ENCODE peak calls at places on chromosomes 16 and 17, in five cellular contexts. O, I, F, Z and X are unnamed samples.

GRCh38 chr16:28149016-28149888 is 62.5 kb downstream of the XPO6 start:
- DNase-seq in O (no peak), I (no peak), F (no peak), Z (no peak), X (no peak)

GRCh38 chr16:23025692-23026305 is 123.5 kb downstream of the USP31 start:
- DNase-seq in O (no peak), I (no peak), F (no peak), Z (no peak), X (no peak)

GRCh38 chr16:79370736-79371135 is 229.8 kb downstream of the MAF start:
- DNase-seq in O (no peak), I (no peak), F (no peak), Z (no peak), X (no peak)

GRCh38 chr16:12089492-12090161 is 113.1 kb downstream of the SNX29 start:
- DNase-seq in O (peak), I (no peak), F (no peak), Z (no peak), X (no peak)

GRCh38 chr16:83953796-83954576 is 946 bp downstream of the OSGIN1 start:
- DNase-seq in O (no peak), I (no peak), F (peak), Z (peak), X (no peak)

GRCh38 chr17:65394811-65395472 is 166.5 kb downstream of the AXIN2 start:
- DNase-seq in O (no peak), I (no peak), F (no peak), Z (no peak), X (no peak)

GRCh38 chr17:49528966-49529365 is 33.9 kb downstream of the NGFR start:
- DNase-seq in O (no peak), I (no peak), F (no peak), Z (no peak), X (no peak)

GRCh38 chr16:84795338-84796053 is 24.3 kb upstream of the CRISPLD2 start:
- DNase-seq in O (peak), I (no peak), F (no peak), Z (peak), X (no peak)

GRCh38 chr17:33381201-33381600 is 88.1 kb upstream of the ASIC2 start:
- DNase-seq in O (no peak), I (no peak), F (no peak), Z (no peak), X (no peak)

GRCh38 chr17:11384131-11384530 is 143.1 kb downstream of the SHISA6 start:
- DNase-seq in O (no peak), I (no peak), F (no peak), Z (no peak), X (no peak)

GRCh38 chr16:68083239-68083781 is 1.9 kb upstream of the NFATC3 start:
- DNase-seq in O (no peak), I (no peak), F (no peak), Z (no peak), X (no peak)

GRCh38 chr17:39144414-39144813 is 7.0 kb downstream of the PLXDC1 start:
- DNase-seq in O (peak), I (no peak), F (peak), Z (peak), X (no peak)

GRCh38 chr17:28849281-28849680 is 5.5 kb upstream of the ERAL1 start:
- DNase-seq in O (no peak), I (no peak), F (no peak), Z (no peak), X (no peak)

GRCh38 chr16:28157768-28158535 is 53.8 kb downstream of the XPO6 start:
- DNase-seq in O (no peak), I (no peak), F (no peak), Z (no peak), X (no peak)

GRCh38 chr16:4382795-4383357 is 11.2 kb downstream of the VASN start:
- DNase-seq in O (no peak), I (peak), F (no peak), Z (no peak), X (no peak)

GRCh38 chr17:58005728-58006562 is 1.1 kb downstream of the SRSF1 start:
- DNase-seq in O (no peak), I (no peak), F (no peak), Z (no peak), X (no peak)

GRCh38 chr16:58027341-58028167 is 2.0 kb downstream of the MMP15 start:
- DNase-seq in O (no peak), I (peak), F (no peak), Z (peak), X (no peak)

GRCh38 chr17:79979201-79979840 is 56.4 kb downstream of the TBC1D16 start:
- DNase-seq in O (no peak), I (peak), F (no peak), Z (no peak), X (no peak)

GRCh38 chr17:35242158-35242804 is 591 bp upstream of the SLFN5 start:
- DNase-seq in O (peak), I (peak), F (no peak), Z (peak), X (peak)

GRCh38 chr17:35244345-35245195 is 1.7 kb downstream of the SLFN5 start:
- DNase-seq in O (peak), I (no peak), F (peak), Z (peak), X (no peak)

GRCh38 chr17:35243459-35244204 is 760 bp downstream of the SLFN5 start:
- DNase-seq in O (peak), I (no peak), F (no peak), Z (peak), X (peak)

GRCh38 chr17:35242805-35243458 is at the start of gene SLFN5:
- DNase-seq in O (peak), I (peak), F (peak), Z (peak), X (peak)

DNA sequence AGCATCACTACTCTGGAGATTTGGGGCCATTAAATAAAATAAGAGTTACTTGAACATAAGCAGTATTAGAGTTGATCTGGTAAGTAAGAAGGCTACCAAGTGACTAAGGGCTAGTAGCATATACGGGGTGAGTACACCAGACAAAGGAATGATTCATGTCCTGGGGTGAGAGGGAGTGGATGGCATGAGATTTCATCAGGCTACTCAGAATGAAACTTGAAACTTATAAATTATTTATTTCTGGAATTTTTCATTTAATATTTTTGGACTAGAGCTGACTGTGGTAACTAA is 2.3 kb downstream of the SLFN5 start:
- DNase-seq in O (no peak), I (no peak), F (no peak), Z (no peak), X (no peak)
- H3K27ac ChIP-seq in O (no peak), I (no peak), F (peak), Z (no peak), X (no peak)

GRCh38 chr17:19331134-19331533 is 31.4 kb downstream of the B9D1 start:
- DNase-seq in O (no peak), I (no peak), F (no peak), Z (no peak), X (no peak)

GRCh38 chr17:19330271-19330670 is 32.3 kb downstream of the B9D1 start:
- DNase-seq in O (no peak), I (no peak), F (no peak), Z (no peak), X (no peak)

GRCh38 chr17:19328441-19329061 is 34.0 kb downstream of the B9D1 start:
- DNase-seq in O (no peak), I (no peak), F (no peak), Z (no peak), X (no peak)

GRCh38 chr17:19329136-19329535 is 33.4 kb downstream of the B9D1 start:
- DNase-seq in O (no peak), I (no peak), F (no peak), Z (no peak), X (no peak)

GRCh38 chr17:19329839-19330238 is 32.7 kb downstream of the B9D1 start:
- DNase-seq in O (no peak), I (no peak), F (no peak), Z (no peak), X (no peak)
- H3K27ac ChIP-seq in O (no peak), I (no peak), F (no peak), Z (no peak), X (no peak)

DNA sequence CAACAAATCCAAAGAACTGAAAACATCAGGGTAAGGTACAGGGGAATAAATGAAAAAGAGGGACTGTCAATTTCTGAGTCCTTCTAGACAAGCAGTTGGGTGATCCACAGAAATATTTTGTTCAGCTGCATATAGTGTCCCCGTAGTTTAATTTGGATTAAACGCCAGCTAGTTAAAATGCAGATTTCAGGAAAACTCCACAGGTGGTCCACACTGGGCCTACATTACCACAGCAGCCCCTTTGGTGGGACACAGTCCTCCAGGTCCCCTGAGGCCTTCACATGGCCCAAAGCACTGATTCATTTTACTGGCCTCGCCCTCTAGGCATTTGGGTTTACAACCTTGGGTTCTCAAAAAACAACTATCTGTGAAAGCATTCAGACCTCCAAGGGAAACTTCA is 4.6 kb downstream of the ARHGAP17 start:
- DNase-seq in O (no peak), I (no peak), F (no peak), Z (no peak), X (no peak)
- H3K27ac ChIP-seq in O (peak), I (no peak), F (no peak), Z (no peak), X (no peak)

GRCh38 chr17:35345926-35346771 is 27.3 kb downstream of the SLFN11 start:
- DNase-seq in O (peak), I (no peak), F (no peak), Z (peak), X (peak)
- H3K27ac ChIP-seq in O (peak), I (no peak), F (no peak), Z (no peak), X (peak)

GRCh38 chr16:67000384-67001158 is 12.2 kb downstream of the CES4A start:
- DNase-seq in O (peak), I (peak), F (no peak), Z (peak), X (peak)
- H3K27ac ChIP-seq in O (peak), I (no peak), F (no peak), Z (peak), X (peak)

DNA sequence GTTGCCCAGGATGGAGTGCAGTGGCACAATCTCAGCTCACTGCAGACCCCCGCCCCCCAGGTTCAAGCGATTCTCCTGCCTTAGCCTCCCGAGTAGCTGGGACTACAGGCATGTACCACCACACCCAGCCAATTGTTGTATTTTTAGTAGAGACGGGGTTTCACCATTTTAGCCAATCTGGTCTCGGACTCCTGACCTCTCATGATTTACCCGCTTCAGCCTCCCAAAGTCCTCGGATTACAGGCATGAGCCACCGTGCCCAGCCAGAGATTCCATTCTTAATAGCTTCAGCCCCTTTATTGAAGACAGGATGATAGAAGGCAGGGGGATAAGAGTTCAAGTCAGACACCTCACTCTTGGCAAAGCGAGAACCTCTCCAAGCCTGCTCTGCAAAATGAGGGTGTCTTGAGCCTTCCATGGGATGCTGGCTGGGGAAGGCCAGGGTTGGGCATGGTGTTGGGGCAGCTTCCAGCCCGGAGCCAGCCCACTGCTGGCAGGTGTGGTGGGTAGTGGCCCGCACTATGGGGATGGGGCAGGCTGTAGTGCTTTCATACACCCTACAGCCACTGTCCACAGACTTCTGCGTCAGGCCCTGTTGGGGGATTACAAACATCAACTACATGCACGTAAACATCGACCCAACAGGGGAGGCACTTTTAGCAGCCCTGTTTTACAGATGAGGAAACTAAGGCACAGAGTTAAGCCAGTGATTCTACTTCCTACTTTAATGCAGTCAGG is 3.5 kb downstream of the CARHSP1 start:
- DNase-seq in O (no peak), I (no peak), F (no peak), Z (peak), X (no peak)
- H3K27ac ChIP-seq in O (peak), I (no peak), F (no peak), Z (peak), X (peak)

GRCh38 chr16:48212033-48212432 is 32.1 kb upstream of the LONP2 start:
- DNase-seq in O (no peak), I (no peak), F (no peak), Z (no peak), X (no peak)
- H3K27ac ChIP-seq in O (no peak), I (no peak), F (no peak), Z (no peak), X (no peak)